ENCODE peak calls at places on chromosome 6, in eight cellular contexts. V, R, U, G, Q, J, E and K are unnamed samples.

GRCh38 chr6:13285705-13286104 is 42.6 kb downstream of the TBC1D7 start:
- DNase-seq in V (no peak), R (no peak), U (no peak), G (no peak), Q (no peak), J (no peak), E (no peak), K (no peak)

GRCh38 chr6:56041591-56041990 is 166.2 kb upstream of the BMP5 start:
- DNase-seq in V (no peak), R (no peak), U (no peak), G (no peak), Q (no peak), J (no peak), E (peak; percentile 20), K (no peak)

GRCh38 chr6:56864171-56864616 is 90.7 kb upstream of the BEND6 start:
- DNase-seq in V (no peak), R (no peak), U (no peak), G (no peak), Q (no peak), J (no peak), E (no peak), K (no peak)

GRCh38 chr6:154932562-154933027 is 62.5 kb upstream of the TIAM2 start:
- DNase-seq in V (no peak), R (no peak), U (no peak), G (no peak), Q (peak; percentile 80), J (peak; percentile 82), E (peak; percentile 73), K (no peak)

GRCh38 chr6:134630468-134631180 is 312.7 kb upstream of the SGK1 start:
- DNase-seq in V (no peak), R (no peak), U (peak; percentile 79), G (no peak), Q (no peak), J (no peak), E (no peak), K (no peak)

GRCh38 chr6:169722362-169723199 is 1.7 kb downstream of the PHF10 start:
- DNase-seq in V (no peak), R (no peak), U (peak; percentile 69), G (peak; percentile 63), Q (peak; percentile 44), J (peak; percentile 88), E (peak; percentile 82), K (no peak)

GRCh38 chr6:135128268-135128914 is 52.7 kb upstream of the MYB start:
- DNase-seq in V (no peak), R (no peak), U (no peak), G (no peak), Q (no peak), J (no peak), E (no peak), K (no peak)

GRCh38 chr6:95601133-95601532 is 23.8 kb downstream of the MANEA start:
- DNase-seq in V (no peak), R (no peak), U (no peak), G (no peak), Q (no peak), J (peak; percentile 81), E (no peak), K (no peak)

GRCh38 chr6:71402101-71402500 is 113.5 kb downstream of the OGFRL1 start:
- DNase-seq in V (no peak), R (no peak), U (no peak), G (no peak), Q (no peak), J (no peak), E (no peak), K (no peak)

GRCh38 chr6:108133594-108134179 is 32.1 kb upstream of the NR2E1 start:
- DNase-seq in V (peak; percentile 75), R (peak; percentile 67), U (peak; percentile 70), G (peak; percentile 71), Q (peak; percentile 78), J (peak; percentile 84), E (peak; percentile 87), K (no peak)

GRCh38 chr6:52645976-52646375 is 24.9 kb upstream of the TMEM14A start:
- DNase-seq in V (no peak), R (no peak), U (no peak), G (no peak), Q (no peak), J (no peak), E (no peak), K (no peak)

GRCh38 chr6:91094341-91094740 is 507.5 kb upstream of the MAP3K7 start:
- DNase-seq in V (no peak), R (no peak), U (no peak), G (no peak), Q (no peak), J (no peak), E (no peak), K (no peak)

GRCh38 chr6:87274660-87275273 is 47.6 kb upstream of the SMIM8 start:
- DNase-seq in V (no peak), R (no peak), U (no peak), G (no peak), Q (peak; percentile 84), J (peak; percentile 85), E (peak; percentile 84), K (no peak)

GRCh38 chr6:120077489-120077888 is 727.9 kb upstream of the MAN1A1 start:
- DNase-seq in V (no peak), R (no peak), U (no peak), G (no peak), Q (peak; percentile 2), J (no peak), E (peak; percentile 20), K (no peak)

GRCh38 chr6:42007286-42007685 is 43.0 kb upstream of the TAF8 start:
- DNase-seq in V (no peak), R (no peak), U (no peak), G (no peak), Q (no peak), J (no peak), E (no peak), K (no peak)

GRCh38 chr6:113048741-113049140 is 701.6 kb downstream of the RFPL4B start:
- DNase-seq in V (no peak), R (no peak), U (no peak), G (no peak), Q (no peak), J (peak; percentile 43), E (peak; percentile 34), K (no peak)

GRCh38 chr6:118683881-118684872 is 32.8 kb upstream of the CEP85L start:
- DNase-seq in V (no peak), R (no peak), U (no peak), G (no peak), Q (no peak), J (no peak), E (no peak), K (no peak)

GRCh38 chr6:160426146-160426545 is 78.0 kb downstream of the SLC22A3 start:
- DNase-seq in V (no peak), R (no peak), U (no peak), G (no peak), Q (no peak), J (no peak), E (no peak), K (no peak)

GRCh38 chr6:131948692-131949614 is 2.2 kb downstream of the CCN2 start:
- DNase-seq in V (no peak), R (no peak), U (no peak), G (peak; percentile 44), Q (no peak), J (peak; percentile 97), E (peak; percentile 86), K (no peak)

GRCh38 chr6:140153703-140154102 is 779.3 kb upstream of the CITED2 start:
- DNase-seq in V (no peak), R (no peak), U (no peak), G (no peak), Q (peak; percentile 4), J (peak; percentile 21), E (no peak), K (no peak)

GRCh38 chr6:24931752-24932691 is 3.7 kb downstream of the RIPOR2 start:
- DNase-seq in V (no peak), R (no peak), U (no peak), G (no peak), Q (no peak), J (peak; percentile 72), E (peak; percentile 29), K (no peak)

GRCh38 chr6:151071295-151071694 is 168.5 kb upstream of the AKAP12 start:
- DNase-seq in V (no peak), R (no peak), U (no peak), G (peak; percentile 74), Q (peak; percentile 68), J (peak; percentile 98), E (peak; percentile 93), K (peak; percentile 87)

GRCh38 chr6:106732541-106732940 is 103.2 kb downstream of the QRSL1 start:
- DNase-seq in V (no peak), R (no peak), U (no peak), G (no peak), Q (no peak), J (no peak), E (no peak), K (no peak)

GRCh38 chr6:41548098-41548840 is 2.1 kb downstream of the FOXP4 start:
- DNase-seq in V (no peak), R (no peak), U (peak; percentile 59), G (no peak), Q (no peak), J (peak; percentile 29), E (no peak), K (no peak)

GRCh38 chr6:154878866-154879491 is 116.1 kb upstream of the TIAM2 start:
- DNase-seq in V (no peak), R (no peak), U (no peak), G (no peak), Q (no peak), J (peak; percentile 55), E (peak; percentile 9), K (no peak)

GRCh38 chr6:14241255-14242070 is 123.9 kb downstream of the CD83 start:
- DNase-seq in V (no peak), R (no peak), U (no peak), G (no peak), Q (no peak), J (no peak), E (no peak), K (no peak)

GRCh38 chr6:34888441-34888820 is 589 bp upstream of the TAF11 start:
- DNase-seq in V (no peak), R (no peak), U (no peak), G (no peak), Q (no peak), J (peak; percentile 16), E (no peak), K (no peak)

GRCh38 chr6:117600008-117600743 is 2.1 kb downstream of the GOPC start:
- DNase-seq in V (no peak), R (no peak), U (no peak), G (no peak), Q (no peak), J (peak; percentile 51), E (peak; percentile 33), K (no peak)